ENCODE peak calls at places on chromosomes 5 and 9, in four cellular contexts. Z is posterior cingulate gyrus; E is stimulated activated CD4-positive, alpha-beta T cell treated with anti-CD3 and anti-CD28 coated beads, TNF-alpha, amount 100 ng/mL, for 48 hours; W is activated T-helper 1 cell treated with Interleukin-2 at 50 U/mL for 16 hours. X is an unnamed sample.

GRCh38 chr9:7121664-7122063 is 363.9 kb downstream of the KDM4C start:
- DNase-seq in Z (no peak), E (no peak), W (no peak), X (no peak)

GRCh38 chr9:75033789-75034473 is 5.8 kb upstream of the CARNMT1 start:
- DNase-seq in Z (no peak), E (no peak), W (no peak), X (no peak)

GRCh38 chr5:112793201-112793600 is 55.5 kb downstream of the APC start:
- DNase-seq in Z (no peak), E (no peak), W (no peak), X (no peak)

GRCh38 chr9:118281787-118282186 is 577.6 kb downstream of the TLR4 start:
- DNase-seq in Z (no peak), E (no peak), W (no peak), X (no peak)

GRCh38 chr9:130880599-130881220 is 15.9 kb downstream of the QRFP start:
- DNase-seq in Z (no peak), E (no peak), W (no peak), X (no peak)

GRCh38 chr9:111870774-111871542 is 25.7 kb upstream of the UGCG start:
- DNase-seq in Z (no peak), E (no peak), W (no peak), X (no peak)

GRCh38 chr5:111072949-111073682 is 1.6 kb downstream of the TSLP start:
- DNase-seq in Z (no peak), E (no peak), W (peak; percentile 9), X (peak; percentile 8)

GRCh38 chr5:139878093-139878492 is 82.5 kb downstream of the PSD2 start:
- DNase-seq in Z (no peak), E (no peak), W (no peak), X (no peak)

GRCh38 chr9:91177081-91177480 is 184.6 kb downstream of the AUH start:
- DNase-seq in Z (no peak), E (no peak), W (no peak), X (no peak)

GRCh38 chr5:41796061-41796460 is 74.2 kb downstream of the OXCT1 start:
- DNase-seq in Z (no peak), E (no peak), W (no peak), X (no peak)

GRCh38 chr5:139492700-139493192 is 10.2 kb upstream of the STING1 start:
- DNase-seq in Z (no peak), E (no peak), W (no peak), X (no peak)

GRCh38 chr5:138946241-138946623 is 71.1 kb upstream of the LRRTM2 start:
- DNase-seq in Z (peak; percentile 85), E (no peak), W (no peak), X (no peak)

GRCh38 chr9:33619666-33620404 is 95.8 kb downstream of the ANKRD18B start:
- DNase-seq in Z (no peak), E (no peak), W (no peak), X (no peak)